ENCODE peak calls at places on chromosomes 11 and 22, in six cellular contexts. One of them, this sample, is unnamed.

GRCh38 chr22:43333156-43333555 is 10.0 kb downstream of the SCUBE1 start:
- DNase-seq in Ammon's horn: no peak
- DNase-seq in prostate gland: no peak
- DNase-seq in nephron progenitor cell: no peak
- DNase-seq in NCI-H2107: no peak
- DNase-seq in GM12865: no peak
- DNase-seq in this sample: no peak

GRCh38 chr22:22026157-22026831 is 43.7 kb upstream of the TOP3B start:
- DNase-seq in Ammon's horn: no peak
- DNase-seq in prostate gland: no peak
- DNase-seq in nephron progenitor cell: no peak
- DNase-seq in NCI-H2107: no peak
- DNase-seq in GM12865: peak; percentile 79
- DNase-seq in this sample: no peak

GRCh38 chr11:35787626-35788025 is 125.1 kb downstream of the TRIM44 start:
- DNase-seq in Ammon's horn: peak; percentile 63
- DNase-seq in prostate gland: no peak
- DNase-seq in nephron progenitor cell: no peak
- DNase-seq in NCI-H2107: no peak
- DNase-seq in GM12865: no peak
- DNase-seq in this sample: no peak

GRCh38 chr11:48165426-48165825 is 51.2 kb upstream of the OR4B1 start:
- DNase-seq in Ammon's horn: no peak
- DNase-seq in prostate gland: no peak
- DNase-seq in nephron progenitor cell: no peak
- DNase-seq in NCI-H2107: no peak
- DNase-seq in GM12865: no peak
- DNase-seq in this sample: peak; percentile 33

GRCh38 chr11:102390667-102391449 is 43.8 kb downstream of the BIRC2 start:
- DNase-seq in Ammon's horn: peak; percentile 85
- DNase-seq in prostate gland: peak; percentile 50
- DNase-seq in nephron progenitor cell: peak; percentile 68
- DNase-seq in NCI-H2107: peak; percentile 10
- DNase-seq in GM12865: peak; percentile 78
- DNase-seq in this sample: peak; percentile 73

GRCh38 chr22:32880906-32881596 is 79.5 kb downstream of the TIMP3 start:
- DNase-seq in Ammon's horn: peak; percentile 44
- DNase-seq in prostate gland: no peak
- DNase-seq in nephron progenitor cell: peak; percentile 42
- DNase-seq in NCI-H2107: no peak
- DNase-seq in GM12865: no peak
- DNase-seq in this sample: peak; percentile 86

GRCh38 chr11:43933226-43933607 is 9.2 kb upstream of the C11orf96 start:
- DNase-seq in Ammon's horn: no peak
- DNase-seq in prostate gland: no peak
- DNase-seq in nephron progenitor cell: no peak
- DNase-seq in NCI-H2107: no peak
- DNase-seq in GM12865: no peak
- DNase-seq in this sample: no peak

GRCh38 chr11:6604081-6604626 is 580 bp downstream of the ILK start:
- DNase-seq in Ammon's horn: peak; percentile 84
- DNase-seq in prostate gland: peak; percentile 35
- DNase-seq in nephron progenitor cell: peak; percentile 64
- DNase-seq in NCI-H2107: no peak
- DNase-seq in GM12865: peak; percentile 75
- DNase-seq in this sample: peak; percentile 66

GRCh38 chr11:130344846-130345245 is 30.1 kb upstream of the ZBTB44 start:
- DNase-seq in Ammon's horn: no peak
- DNase-seq in prostate gland: no peak
- DNase-seq in nephron progenitor cell: no peak
- DNase-seq in NCI-H2107: no peak
- DNase-seq in GM12865: no peak
- DNase-seq in this sample: no peak

This sample was measured in LHCN-M2.